ENCODE peak calls at places on chromosomes 6 and 20, in six cellular contexts. G, C, A, X, U and Z are unnamed samples.

GRCh38 chr20:49594143-49594928 is 26.4 kb upstream of the PTGIS start:
- DNase-seq in G (no peak), C (peak; percentile 81), A (peak; percentile 74), X (no peak), U (no peak), Z (peak; percentile 86)

GRCh38 chr20:62338294-62338620 is 28.9 kb downstream of the LAMA5 start:
- DNase-seq in G (no peak), C (no peak), A (no peak), X (no peak), U (no peak), Z (no peak)

GRCh38 chr6:88048556-88048955 is 915 bp downstream of the SPACA1 start:
- DNase-seq in G (no peak), C (no peak), A (no peak), X (no peak), U (no peak), Z (no peak)

GRCh38 chr6:51450248-51450957 is 631.7 kb downstream of the TFAP2B start:
- DNase-seq in G (no peak), C (no peak), A (no peak), X (no peak), U (no peak), Z (no peak)

GRCh38 chr6:15892369-15892768 is 229.5 kb upstream of the DTNBP1 start:
- DNase-seq in G (no peak), C (no peak), A (no peak), X (no peak), U (no peak), Z (no peak)

GRCh38 chr6:169556758-169557505 is 144.9 kb downstream of the WDR27 start:
- DNase-seq in G (no peak), C (no peak), A (no peak), X (no peak), U (no peak), Z (no peak)

GRCh38 chr20:33685328-33686007 is 717 bp downstream of the E2F1 start:
- DNase-seq in G (no peak), C (no peak), A (no peak), X (no peak), U (peak; percentile 62), Z (no peak)

GRCh38 chr6:16683524-16684194 is 77.6 kb downstream of the ATXN1 start:
- DNase-seq in G (no peak), C (peak; percentile 36), A (peak; percentile 79), X (no peak), U (peak; percentile 51), Z (no peak)

GRCh38 chr20:21562656-21563055 is 48.8 kb upstream of the NKX2-2 start:
- DNase-seq in G (no peak), C (no peak), A (no peak), X (no peak), U (no peak), Z (no peak)

GRCh38 chr6:133099573-133099972 is 141.6 kb upstream of the EYA4 start:
- DNase-seq in G (no peak), C (no peak), A (peak; percentile 94), X (no peak), U (peak; percentile 96), Z (no peak)

GRCh38 chr20:58330692-58331091 is 21.2 kb downstream of the RAB22A start:
- DNase-seq in G (no peak), C (peak; percentile 29), A (no peak), X (no peak), U (no peak), Z (no peak)

GRCh38 chr6:4788953-4789584 is 12.9 kb downstream of the CDYL start:
- DNase-seq in G (no peak), C (no peak), A (no peak), X (no peak), U (no peak), Z (no peak)
- H3K36me3 ChIP-seq in G (no peaks in the 10 kb centered on the region), C (no peaks in the 10 kb centered on the region), A (no peaks in the 10 kb centered on the region), X (no peaks in the 10 kb centered on the region), U (no peaks in the 10 kb centered on the region), Z (no peaks in the 10 kb centered on the region)

DNA sequence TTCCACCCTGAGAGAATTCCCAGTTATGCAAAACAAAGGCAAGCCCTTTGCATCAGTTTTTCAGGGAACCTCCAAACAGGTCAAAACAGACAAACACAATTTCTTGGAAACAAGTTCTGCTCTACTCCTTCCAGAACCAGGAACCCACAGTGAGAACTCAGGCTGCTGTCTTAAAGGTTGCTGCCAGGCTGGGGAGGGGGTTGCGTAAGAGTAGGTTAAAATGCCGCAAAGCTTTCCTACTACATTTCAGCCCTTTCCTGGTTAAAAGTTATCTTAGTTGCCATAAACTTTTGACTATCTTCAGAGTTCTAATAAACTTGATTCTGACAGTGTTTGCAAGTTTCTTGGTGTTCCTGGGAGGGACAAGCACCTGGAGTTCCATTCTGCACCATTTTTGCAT is 33.8 kb downstream of the KPNA5 start:
- DNase-seq in G (no peak), C (no peak), A (no peak), X (no peak), U (no peak), Z (no peak)
- H3K36me3 ChIP-seq in G (peaks cover 52% of the 10 kb centered on the region), C (no peaks in the 10 kb centered on the region), A (peaks cover 11% of the 10 kb centered on the region), X (peaks cover 71% of the 10 kb centered on the region), U (peaks cover 15% of the 10 kb centered on the region), Z (no peaks in the 10 kb centered on the region)

DNA sequence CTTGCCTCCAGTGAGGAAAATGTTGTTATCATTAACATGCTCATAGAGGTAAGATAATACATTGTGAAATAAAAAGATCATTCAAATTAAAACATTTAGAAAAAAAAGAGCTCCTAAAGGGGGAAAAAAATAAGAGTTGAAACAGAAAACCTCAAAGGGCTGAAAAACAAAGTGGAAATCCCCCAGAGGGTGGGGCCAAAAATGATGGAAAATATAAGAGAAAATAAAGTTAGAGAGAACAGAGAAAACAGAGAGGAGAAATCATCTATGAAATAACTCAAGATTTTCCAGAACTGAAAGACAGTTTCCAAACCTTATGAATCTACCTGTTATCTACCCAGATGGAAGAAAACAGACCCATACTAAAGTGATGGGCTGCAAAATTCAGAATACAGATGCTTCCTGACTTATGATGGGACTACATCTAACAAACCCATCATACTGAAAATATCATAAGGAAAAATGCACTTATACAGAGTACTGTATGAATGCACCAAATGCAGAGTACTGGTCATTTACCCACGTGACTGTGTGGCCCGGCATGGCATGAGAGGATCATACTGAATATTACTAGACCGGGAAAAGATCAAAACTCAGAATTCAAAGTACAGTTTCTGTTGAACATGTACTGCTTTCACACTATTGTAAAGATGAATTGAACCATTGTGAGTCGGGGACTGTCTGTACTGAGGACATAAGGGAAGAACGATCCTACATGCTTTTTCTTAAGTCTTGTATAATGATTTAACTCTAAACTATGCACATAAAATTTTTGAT is 4.0 kb downstream of the ZBTB24 start:
- DNase-seq in G (no peak), C (no peak), A (no peak), X (no peak), U (no peak), Z (no peak)
- H3K36me3 ChIP-seq in G (peaks cover 51% of the 10 kb centered on the region), C (no peaks in the 10 kb centered on the region), A (peaks cover 22% of the 10 kb centered on the region), X (peaks cover 63% of the 10 kb centered on the region), U (peaks cover 50% of the 10 kb centered on the region), Z (peaks cover 3% of the 10 kb centered on the region)

GRCh38 chr6:32117461-32117860 is 8.3 kb upstream of the TNXB start:
- DNase-seq in G (no peak), C (no peak), A (no peak), X (no peak), U (no peak), Z (no peak)
- H3K36me3 ChIP-seq in G (peaks cover 65% of the 10 kb centered on the region), C (no peaks in the 10 kb centered on the region), A (peaks cover 20% of the 10 kb centered on the region), X (peaks cover 72% of the 10 kb centered on the region), U (peaks cover 29% of the 10 kb centered on the region), Z (no peaks in the 10 kb centered on the region)

GRCh38 chr20:527571-527886 is 16.1 kb downstream of the CSNK2A1 start:
- DNase-seq in G (no peak), C (no peak), A (no peak), X (no peak), U (no peak), Z (no peak)
- H3K36me3 ChIP-seq in G (peaks cover 22% of the 10 kb centered on the region), C (no peaks in the 10 kb centered on the region), A (peaks cover 3% of the 10 kb centered on the region), X (peaks cover 42% of the 10 kb centered on the region), U (peaks cover 67% of the 10 kb centered on the region), Z (no peaks in the 10 kb centered on the region)

DNA sequence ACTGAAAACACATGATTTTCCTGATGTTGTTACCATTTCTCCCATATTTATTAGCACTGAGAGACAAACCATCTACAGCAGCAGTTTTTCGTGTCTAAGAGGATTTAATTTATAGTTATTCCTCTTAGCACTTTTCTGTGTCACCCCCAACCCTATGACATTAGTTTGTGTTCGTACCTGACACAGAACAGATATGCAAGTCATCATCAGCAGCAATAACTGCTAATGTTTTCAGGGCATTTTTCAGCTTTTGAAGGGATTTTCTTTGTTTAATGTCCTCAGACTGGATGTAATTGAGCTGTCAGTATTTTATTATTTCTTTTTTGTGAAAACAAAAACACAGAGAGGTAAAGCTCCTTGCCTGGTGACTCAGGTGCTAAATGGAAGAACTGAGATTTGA is 265.3 kb downstream of the UTRN start:
- DNase-seq in G (no peak), C (no peak), A (no peak), X (no peak), U (no peak), Z (no peak)
- H3K36me3 ChIP-seq in G (peaks cover 97% of the 10 kb centered on the region), C (no peaks in the 10 kb centered on the region), A (peaks cover 8% of the 10 kb centered on the region), X (peaks cover 94% of the 10 kb centered on the region), U (peaks cover 4% of the 10 kb centered on the region), Z (peaks cover 5% of the 10 kb centered on the region)

GRCh38 chr6:44249082-44249748 is 2.3 kb downstream of the HSP90AB1 start:
- DNase-seq in G (no peak), C (no peak), A (no peak), X (no peak), U (no peak), Z (no peak)
- H3K36me3 ChIP-seq in G (peaks cover 55% of the 10 kb centered on the region), C (no peaks in the 10 kb centered on the region), A (peaks cover 53% of the 10 kb centered on the region), X (peaks cover 59% of the 10 kb centered on the region), U (peaks cover 64% of the 10 kb centered on the region), Z (peaks cover 7% of the 10 kb centered on the region)